ENCODE peak calls at places on chromosomes 16 and 17, in eight cellular contexts. I, K, M, T, V, Z, O and Y are unnamed samples. For H3K4me1 and H3K9me3, the result is how much of the 10 kb centered on the place peaks cover.

GRCh38 chr16:56993204-56993603 is 3.8 kb downstream of the NLRC5 start:
- DNase-seq in V (no peak), Z (no peak), K (no peak), M (no peak), I (no peak), T (no peak), O (no peak), Y (no peak)

GRCh38 chr16:78704421-78704820 is 605.0 kb downstream of the WWOX start:
- DNase-seq in T (no peak), O (no peak), I (no peak), V (no peak), Z (no peak), M (no peak), K (no peak), Y (no peak)

GRCh38 chr16:13848795-13849194 is 71.2 kb upstream of the ERCC4 start:
- DNase-seq in T (no peak), V (no peak), Z (no peak), O (no peak), I (no peak), M (no peak), K (no peak), Y (no peak)

GRCh38 chr17:77330602-77331081 is 189.9 kb downstream of the SEC14L1 start:
- DNase-seq in Z (no peak), O (peak), V (peak), I (peak), M (no peak), T (peak), K (peak), Y (no peak)

GRCh38 chr16:74867281-74867849 is 92.7 kb upstream of the FA2H start:
- DNase-seq in Z (no peak), O (no peak), I (no peak), M (no peak), K (no peak), T (no peak), V (no peak), Y (peak)

GRCh38 chr17:28648698-28649097 is 3.7 kb upstream of the BLTP2 start:
- DNase-seq in K (no peak), V (no peak), M (no peak), Z (no peak), T (no peak), I (no peak), O (no peak), Y (no peak)

GRCh38 chr16:21281698-21282389 is 3.8 kb upstream of the CRYM start:
- DNase-seq in T (no peak), Z (no peak), I (no peak), M (no peak), V (no peak), O (no peak), K (no peak), Y (no peak)

GRCh38 chr17:45791935-45792334 is 7.8 kb downstream of the CRHR1 start:
- DNase-seq in K (no peak), V (no peak), Z (no peak), I (peak), O (no peak), M (no peak), T (peak), Y (no peak)

GRCh38 chr17:8925808-8926207 is 39.7 kb downstream of the PIK3R5 start:
- DNase-seq in Z (no peak), I (no peak), M (no peak), V (no peak), K (no peak), T (no peak), O (no peak), Y (no peak)

DNA sequence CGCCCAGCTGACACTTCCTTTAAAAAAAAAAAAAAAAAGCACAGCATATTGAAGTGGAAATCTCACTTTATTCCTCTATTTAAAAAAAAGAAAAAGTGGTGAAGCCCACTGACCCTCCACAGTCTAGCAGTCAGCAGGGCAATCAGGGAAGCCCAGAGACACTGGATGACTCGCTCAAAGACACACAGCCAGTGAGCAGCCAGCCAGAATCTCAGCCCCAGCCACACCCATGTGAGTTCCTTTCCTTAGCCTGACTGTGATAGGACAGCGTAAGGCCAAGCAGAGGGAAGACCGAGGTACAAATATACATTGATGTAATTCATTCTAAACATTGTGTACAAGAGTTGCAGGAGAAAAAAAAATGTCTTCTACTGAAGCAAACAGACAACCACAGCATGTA is 22.5 kb downstream of the XPO6 start:
- DNase-seq in Z (peak), O (no peak), T (no peak), I (peak), V (no peak), K (no peak), M (no peak), Y (no peak)
- H3K4me1 ChIP-seq in Z (under half), O (under half), T (under half), I (under half), V (under half), K (half or more), M (under half), Y (under half)

DNA sequence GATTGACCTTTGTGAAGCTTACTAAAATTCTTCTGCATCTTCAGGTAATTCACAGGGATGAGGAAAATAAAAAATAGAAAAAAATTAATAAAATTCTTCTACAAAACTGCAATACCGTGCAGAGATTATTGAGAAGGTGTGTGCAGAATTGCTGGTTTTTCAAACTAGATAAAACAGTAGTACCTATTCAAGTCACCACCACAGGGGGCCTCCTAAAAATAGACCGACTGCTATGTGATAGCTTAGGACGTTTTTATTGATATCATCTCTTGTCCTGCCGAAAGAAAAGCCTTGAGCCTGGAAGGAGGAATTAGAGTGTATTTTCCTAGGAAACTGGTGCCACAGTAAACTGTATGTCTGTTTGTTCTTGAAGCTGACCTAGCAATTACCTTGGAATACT is 325.9 kb downstream of the ZFHX3 start:
- DNase-seq in M (no peak), I (no peak), V (no peak), K (no peak), T (no peak), O (no peak), Z (no peak), Y (no peak)
- TF ChIP-seq CTCF in M (no peak), I (no peak), V (no peak), K (no peak), T (no peak), O (no peak), Z (no peak), Y (peak)

GRCh38 chr16:60727856-60728255 is 1308.4 kb downstream of the CDH8 start:
- DNase-seq in M (no peak), I (no peak), K (no peak), Z (no peak), O (no peak), T (no peak), V (no peak), Y (no peak)
- H3K9me3 ChIP-seq in M (under half), I (under half), K (under half), Z (under half), O (under half), T (under half), V (under half), Y (under half)

GRCh38 chr17:79840204-79840988 is 1.2 kb upstream of the CBX4 start:
- DNase-seq in O (no peak), M (no peak), I (peak), T (peak), V (peak), Z (peak), K (peak), Y (no peak)
- H3K4me1 ChIP-seq in O (under half), M (under half), I (half or more), T (under half), V (half or more), Z (under half), K (half or more), Y (under half)

GRCh38 chr16:68093816-68094613 is 8.8 kb downstream of the NFATC3 start:
- DNase-seq in V (no peak), I (no peak), Z (no peak), T (no peak), O (no peak), K (no peak), M (no peak), Y (no peak)
- TF ChIP-seq CTCF in V (peak), I (no peak), Z (peak), T (peak), O (no peak), K (no peak), M (peak), Y (peak)

GRCh38 chr17:80658821-80659220 is 114.2 kb downstream of the RPTOR start:
- DNase-seq in T (no peak), V (no peak), M (no peak), O (no peak), K (no peak), I (no peak), Z (no peak), Y (no peak)
- H3K9me3 ChIP-seq in T (under half), V (under half), M (under half), O (under half), K (under half), I (under half), Z (under half), Y (under half)

DNA sequence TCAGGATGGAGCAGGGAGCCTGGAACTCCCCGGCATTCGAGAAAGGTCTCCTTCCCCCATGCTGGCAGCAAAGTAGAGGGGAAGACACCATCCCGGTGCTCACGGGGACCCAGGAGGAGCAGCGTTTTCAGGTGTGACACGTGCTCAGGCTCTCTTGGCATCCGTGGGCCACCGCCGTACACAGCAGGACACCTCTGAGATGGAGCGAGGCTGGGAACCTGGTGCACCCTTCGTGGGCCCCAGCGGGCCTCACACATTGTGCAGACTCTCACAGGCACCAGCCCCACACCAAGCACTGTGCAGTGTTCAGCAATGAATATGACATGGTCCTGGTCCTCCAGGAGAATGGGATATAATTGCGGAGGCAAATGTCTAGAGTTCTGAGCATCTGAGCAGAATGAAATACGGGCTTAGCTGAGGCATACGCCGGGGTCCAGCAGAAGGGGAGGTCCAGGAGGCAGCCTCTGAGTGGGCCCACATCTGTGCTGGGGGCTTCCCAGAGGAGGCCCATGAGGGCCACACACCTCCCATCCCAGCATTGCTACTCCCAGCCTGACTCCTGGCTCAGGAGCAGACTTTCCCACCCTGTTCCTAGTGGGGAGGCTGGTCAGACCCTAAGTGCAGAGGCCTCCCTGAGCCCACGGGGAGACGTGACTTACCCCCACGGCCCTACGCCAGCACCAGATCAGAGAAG is 72.6 kb downstream of the ABR start:
- DNase-seq in V (no peak), Z (no peak), O (no peak), K (no peak), T (peak), M (no peak), I (no peak), Y (no peak)
- H3K4me1 ChIP-seq in V (under half), Z (under half), O (under half), K (under half), T (under half), M (under half), I (under half), Y (under half)

DNA sequence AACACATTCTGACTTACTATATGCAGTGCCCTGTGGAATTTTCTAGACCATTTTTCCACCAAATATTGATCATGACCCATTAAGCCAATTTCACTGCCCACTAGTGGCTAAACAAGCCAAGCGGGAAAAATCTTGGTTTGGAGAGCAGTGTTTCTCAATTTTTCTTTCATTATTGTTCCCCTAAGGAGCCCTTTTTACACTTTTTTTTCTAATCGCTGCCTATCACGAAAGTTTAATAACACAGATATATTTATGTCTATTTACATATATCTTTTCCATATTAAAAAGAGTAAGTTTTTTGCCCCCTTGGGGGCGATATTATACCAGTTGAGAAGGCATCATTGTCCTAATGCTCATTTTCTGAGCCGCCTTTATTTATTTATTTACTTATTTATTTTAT is 10.8 kb upstream of the TLCD3B start:
- DNase-seq in K (no peak), Z (no peak), V (no peak), O (no peak), T (peak), I (no peak), M (no peak), Y (no peak)
- TF ChIP-seq CTCF in K (no peak), Z (peak), V (peak), O (no peak), T (peak), I (no peak), M (peak), Y (peak)

GRCh38 chr16:3295209-3295608 is 10.0 kb downstream of the TIGD7 start:
- DNase-seq in O (no peak), I (no peak), Z (no peak), M (no peak), T (no peak), V (no peak), K (no peak), Y (no peak)
- H3K9me3 ChIP-seq in O (half or more), I (under half), Z (under half), M (under half), T (under half), V (half or more), K (half or more), Y (under half)